ENCODE peak calls at places on chromosomes 16 and 17, in five cellular contexts. J is trophoblast cell, N is IMR-90, A is neuronal stem cell, Z is mesenchymal stem cell. L is an unnamed sample.

GRCh38 chr17:8393470-8394231 is 4.0 kb downstream of the RNF222 start:
- DNase-seq in J (peak), N (peak), A (no peak), Z (no peak), L (peak)

GRCh38 chr16:29023279-29024278 is 38.7 kb downstream of the LAT start:
- DNase-seq in J (peak), N (peak), A (no peak), Z (peak), L (no peak)

GRCh38 chr17:50482516-50482915 is 3.9 kb downstream of the RSAD1 start:
- DNase-seq in J (peak), N (peak), A (peak), Z (peak), L (peak)

GRCh38 chr17:65023791-65024190 is 32.7 kb downstream of the GNA13 start:
- DNase-seq in J (no peak), N (no peak), A (no peak), Z (no peak), L (no peak)

GRCh38 chr17:2195729-2196128 is 107.9 kb downstream of the SMG6 start:
- DNase-seq in J (peak), N (no peak), A (no peak), Z (no peak), L (no peak)

GRCh38 chr17:15907290-15907689 is 37.6 kb upstream of the ADORA2B start:
- DNase-seq in J (no peak), N (no peak), A (no peak), Z (no peak), L (no peak)

GRCh38 chr17:64125937-64126336 is 4.0 kb downstream of the ERN1 start:
- DNase-seq in J (no peak), N (no peak), A (no peak), Z (no peak), L (no peak)

GRCh38 chr16:9138021-9138680 is 46.7 kb downstream of the HAPSTR1 start:
- DNase-seq in J (no peak), N (no peak), A (no peak), Z (no peak), L (peak)

GRCh38 chr17:42878123-42878880 is 22.3 kb upstream of the G6PC1 start:
- DNase-seq in J (no peak), N (no peak), A (peak), Z (peak), L (peak)

GRCh38 chr17:48909796-48910195 is 1.6 kb downstream of the UBE2Z start:
- DNase-seq in J (no peak), N (peak), A (no peak), Z (peak), L (no peak)

GRCh38 chr17:57004944-57005579 is 27.1 kb downstream of the SCPEP1 start:
- DNase-seq in J (no peak), N (no peak), A (no peak), Z (no peak), L (peak)

GRCh38 chr17:18921485-18921884 is 30.5 kb upstream of the SLC5A10 start:
- DNase-seq in J (no peak), N (no peak), A (no peak), Z (no peak), L (no peak)

GRCh38 chr17:49575524-49576120 is at the start of gene NXPH3:
- DNase-seq in J (peak), N (peak), A (peak), Z (peak), L (peak)

GRCh38 chr16:85614338-85615013 is 1.4 kb downstream of the GSE1 start:
- DNase-seq in J (no peak), N (no peak), A (peak), Z (peak), L (no peak)

GRCh38 chr16:85401370-85401916 is 211.7 kb upstream of the GSE1 start:
- DNase-seq in J (no peak), N (no peak), A (no peak), Z (no peak), L (no peak)

GRCh38 chr17:3718251-3718650 is 5.5 kb upstream of the HASPIN start:
- DNase-seq in J (no peak), N (no peak), A (no peak), Z (peak), L (no peak)

GRCh38 chr16:58280846-58281301 is 14.0 kb downstream of the PRSS54 start:
- DNase-seq in J (no peak), N (no peak), A (no peak), Z (no peak), L (peak)

GRCh38 chr17:50779747-50780363 is 12.5 kb upstream of the ANKRD40CL start:
- DNase-seq in J (no peak), N (no peak), A (no peak), Z (no peak), L (no peak)

GRCh38 chr17:37017355-37017754 is 68.6 kb downstream of the AATF start:
- DNase-seq in J (no peak), N (no peak), A (no peak), Z (no peak), L (no peak)

GRCh38 chr17:8041249-8041928 is 2.5 kb downstream of the ALOX15B start:
- DNase-seq in J (peak), N (peak), A (peak), Z (peak), L (peak)

GRCh38 chr16:85358704-85359146 is 246.5 kb upstream of the CIBAR2 start:
- DNase-seq in J (no peak), N (no peak), A (no peak), Z (no peak), L (no peak)

GRCh38 chr17:62822080-62822904 is 14.2 kb upstream of the MARCHF10 start:
- DNase-seq in J (no peak), N (no peak), A (no peak), Z (no peak), L (no peak)

GRCh38 chr17:82830249-82830661 is 9.6 kb downstream of the ZNF750 start:
- DNase-seq in J (no peak), N (peak), A (no peak), Z (no peak), L (no peak)

GRCh38 chr17:18267927-18268711 is 7.7 kb downstream of the MIEF2 start:
- DNase-seq in J (no peak), N (peak), A (no peak), Z (peak), L (peak)

GRCh38 chr16:85657267-85657650 is 31.5 kb downstream of the GINS2 start:
- DNase-seq in J (no peak), N (no peak), A (no peak), Z (no peak), L (no peak)

GRCh38 chr17:59357929-59358328 is 26.5 kb downstream of the YPEL2 start:
- DNase-seq in J (peak), N (peak), A (no peak), Z (peak), L (no peak)

GRCh38 chr17:73359987-73360410 is 48.2 kb upstream of the CDC42EP4 start:
- DNase-seq in J (peak), N (no peak), A (peak), Z (peak), L (peak)

GRCh38 chr17:82449883-82450356 is 632 bp downstream of the CYBC1 start:
- DNase-seq in J (no peak), N (no peak), A (no peak), Z (no peak), L (no peak)

GRCh38 chr16:68085259-68086071 is at the start of gene NFATC3:
- DNase-seq in J (peak), N (peak), A (no peak), Z (peak), L (peak)

GRCh38 chr17:28105501-28105900 is 63.0 kb downstream of the NLK start:
- DNase-seq in J (no peak), N (no peak), A (no peak), Z (no peak), L (peak)

GRCh38 chr17:78051186-78051972 is 77.2 kb downstream of the TMC6 start:
- DNase-seq in J (no peak), N (no peak), A (no peak), Z (no peak), L (no peak)

GRCh38 chr16:66523861-66524354 is 26.0 kb downstream of the TK2 start:
- DNase-seq in J (no peak), N (no peak), A (no peak), Z (no peak), L (no peak)

GRCh38 chr17:57086069-57086930 is 1.3 kb downstream of the AKAP1 start:
- DNase-seq in J (peak), N (peak), A (peak), Z (peak), L (peak)

DNA sequence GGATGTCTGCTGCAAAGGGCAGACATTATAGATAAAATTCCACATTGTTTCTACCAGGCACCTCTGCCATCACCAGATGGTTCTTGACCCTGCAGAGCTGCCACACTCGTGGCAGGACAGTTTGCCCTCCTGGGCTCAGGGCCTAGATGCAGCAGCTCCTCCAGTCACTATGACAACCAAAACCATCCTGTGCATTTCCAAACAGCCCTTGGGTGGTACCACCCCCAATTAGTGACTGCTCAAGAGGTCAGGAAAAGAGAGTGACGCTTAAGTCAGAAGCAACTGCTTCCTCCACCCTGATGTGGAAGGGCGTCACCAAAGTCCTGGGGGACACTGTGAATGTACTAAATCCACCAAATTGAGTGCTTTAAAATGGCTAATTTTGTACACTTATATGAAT is 109.2 kb downstream of the C16orf95 start:
- DNase-seq in J (no peak), N (no peak), A (no peak), Z (no peak), L (peak)
- H4K8ac ChIP-seq in J (no peak), N (peak), A (no peak), Z (no peak), L (no peak)

GRCh38 chr16:89988951-89989350 is 30.3 kb downstream of the DBNDD1 start:
- DNase-seq in J (no peak), N (no peak), A (no peak), Z (no peak), L (no peak)
- H4K8ac ChIP-seq in J (no peak), N (no peak), A (no peak), Z (no peak), L (no peak)

GRCh38 chr16:83935858-83936255 is 17.2 kb upstream of the OSGIN1 start:
- DNase-seq in J (no peak), N (no peak), A (no peak), Z (no peak), L (no peak)

GRCh38 chr16:83932955-83933673 is 19.9 kb upstream of the OSGIN1 start:
- DNase-seq in J (no peak), N (peak), A (no peak), Z (peak), L (no peak)

GRCh38 chr16:83935005-83935857 is 17.8 kb upstream of the OSGIN1 start:
- DNase-seq in J (no peak), N (no peak), A (no peak), Z (no peak), L (no peak)

GRCh38 chr16:83934684-83934977 is 18.4 kb upstream of the OSGIN1 start:
- DNase-seq in J (no peak), N (no peak), A (no peak), Z (no peak), L (no peak)

DNA sequence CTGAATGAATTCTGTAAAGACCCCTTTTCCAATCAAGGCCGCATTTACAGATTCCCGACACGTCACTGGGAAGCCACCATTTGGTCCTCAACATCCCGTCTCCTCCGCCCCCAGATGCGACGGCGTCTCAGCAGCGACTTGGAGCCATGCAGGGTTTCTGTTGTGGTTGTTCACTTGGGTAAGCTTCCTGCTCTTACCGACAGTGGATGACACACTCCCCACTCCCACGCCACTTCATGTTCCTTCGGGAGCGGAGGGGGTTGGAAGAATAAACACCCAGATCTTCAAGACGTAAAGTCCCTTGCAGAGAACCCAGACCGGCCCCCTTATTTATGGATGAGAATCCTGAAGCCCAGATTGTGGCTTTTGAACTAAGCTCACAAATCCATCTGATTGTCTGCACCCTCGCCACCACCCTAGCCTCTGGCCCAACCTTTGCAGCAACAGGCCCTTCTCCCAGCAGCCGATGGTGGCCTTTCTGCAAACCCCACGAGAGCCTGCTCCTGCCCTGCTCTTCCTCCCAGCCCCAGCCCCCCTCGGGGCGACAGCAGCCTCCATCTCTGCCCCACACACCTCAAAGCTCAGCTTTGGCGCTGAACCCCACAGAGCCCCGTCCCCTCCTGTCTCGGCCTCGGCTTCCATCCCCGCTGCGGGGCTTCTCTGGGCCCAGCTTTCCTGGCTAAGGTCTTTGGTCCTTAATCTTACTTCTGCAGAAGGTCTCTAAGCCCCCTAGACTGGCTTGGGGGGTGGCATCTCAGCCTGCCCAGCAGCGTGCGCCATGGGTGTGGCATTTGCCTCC is 19.0 kb upstream of the OSGIN1 start:
- DNase-seq in J (no peak), N (peak), A (no peak), Z (peak), L (no peak)
- H4K8ac ChIP-seq in J (no peak), N (no peak), A (no peak), Z (no peak), L (no peak)

GRCh38 chr17:67203818-67204217 is 41.2 kb downstream of the HELZ start:
- DNase-seq in J (no peak), N (no peak), A (no peak), Z (no peak), L (no peak)
- H4K8ac ChIP-seq in J (no peak), N (no peak), A (no peak), Z (no peak), L (no peak)

GRCh38 chr17:31096106-31096436 is 1.3 kb downstream of the NF1 start:
- DNase-seq in J (no peak), N (no peak), A (peak), Z (no peak), L (peak)

GRCh38 chr17:31095239-31096105 is 695 bp downstream of the NF1 start:
- DNase-seq in J (peak), N (peak), A (peak), Z (peak), L (peak)

GRCh38 chr17:31093866-31094599 is 744 bp upstream of the NF1 start:
- DNase-seq in J (no peak), N (no peak), A (no peak), Z (no peak), L (peak)

GRCh38 chr17:31092475-31093064 is 2.2 kb upstream of the NF1 start:
- DNase-seq in J (no peak), N (peak), A (no peak), Z (peak), L (peak)

DNA sequence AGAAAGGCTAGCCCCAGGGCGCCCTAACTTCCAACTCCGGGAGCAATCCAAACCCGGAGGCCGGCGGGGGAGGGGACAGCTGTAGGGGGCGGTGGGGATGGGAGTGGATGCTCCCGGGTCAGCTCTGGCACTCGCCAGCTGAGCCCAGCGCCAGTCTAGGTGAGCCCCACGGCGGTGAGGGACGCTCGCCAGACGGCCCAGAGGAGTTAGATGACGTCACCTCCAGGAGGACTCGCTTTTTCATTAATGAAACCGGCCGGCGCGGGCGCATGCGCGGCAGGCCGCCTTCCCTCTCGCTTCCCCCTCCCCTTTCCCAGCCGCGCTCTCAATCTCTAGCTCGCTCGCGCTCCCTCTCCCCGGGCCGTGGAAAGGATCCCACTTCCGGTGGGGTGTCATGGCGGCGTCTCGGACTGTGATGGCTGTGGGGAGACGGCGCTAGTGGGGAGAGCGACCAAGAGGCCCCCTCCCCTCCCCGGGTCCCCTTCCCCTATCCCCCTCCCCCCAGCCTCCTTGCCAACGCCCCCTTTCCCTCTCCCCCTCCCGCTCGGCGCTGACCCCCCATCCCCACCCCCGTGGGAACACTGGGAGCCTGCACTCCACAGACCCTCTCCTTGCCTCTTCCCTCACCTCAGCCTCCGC is at the start of gene NF1:
- DNase-seq in J (peak), N (peak), A (peak), Z (peak), L (peak)
- H4K8ac ChIP-seq in J (peak), N (peak), A (no peak), Z (peak), L (peak)

DNA sequence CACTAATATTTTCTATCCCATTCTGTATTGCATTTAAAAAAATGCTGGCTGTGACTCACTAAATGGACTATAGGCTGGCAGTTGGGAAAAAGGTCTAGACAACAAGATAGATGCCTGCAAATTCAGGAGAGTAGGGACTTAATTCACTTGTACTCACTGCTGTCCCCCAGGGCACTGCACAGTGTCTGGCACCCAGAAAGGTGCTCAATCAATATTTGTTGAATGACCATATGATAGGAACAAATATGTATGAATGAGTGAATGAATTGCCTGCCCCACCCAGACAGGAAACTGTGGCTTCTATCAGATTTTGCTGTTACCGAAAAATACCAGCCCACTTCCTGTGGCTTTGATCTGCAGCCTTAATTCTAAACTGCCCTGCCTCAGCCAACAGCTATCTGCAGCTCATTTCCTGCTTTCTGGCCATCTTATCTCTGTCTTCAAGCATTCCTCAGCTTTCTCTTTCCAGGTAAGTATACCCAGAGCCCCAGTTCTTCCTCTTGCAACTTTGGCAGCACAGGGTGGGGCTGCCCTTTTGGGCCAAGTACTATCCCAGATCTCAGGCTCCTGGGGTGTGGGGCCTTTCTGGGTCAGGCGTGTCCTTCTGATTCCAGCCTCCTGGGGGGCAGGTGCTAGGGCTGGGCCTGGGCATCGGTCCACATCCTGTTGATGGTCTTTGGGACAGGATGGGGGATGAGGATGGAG is 15.3 kb upstream of the TNS4 start:
- DNase-seq in J (no peak), N (no peak), A (no peak), Z (peak), L (peak)
- H4K8ac ChIP-seq in J (no peak), N (peak), A (no peak), Z (peak), L (no peak)